ENCODE peak calls at places on chromosomes 11 and 22, in seven cellular contexts. T is RCC 7860, B is NCI-H1417, Z is H4, N is GM13977, K is activated T-cell treated with anti-CD3 and anti-CD28 coated beads for 1 hour, Y is myocyte. J is an unnamed sample.

GRCh38 chr22:28111501-28111900 is 192.4 kb upstream of the PITPNB start:
- DNase-seq in K (no peak), Z (no peak), Y (no peak), T (no peak), N (no peak), B (no peak), J (peak)

GRCh38 chr11:94504689-94505293 is 7.5 kb upstream of the C11orf97 start:
- DNase-seq in K (no peak), B (peak), Y (peak), N (peak), Z (peak), T (peak), J (peak)

GRCh38 chr22:23200896-23201295 is 20.6 kb downstream of the BCR start:
- DNase-seq in T (no peak), N (no peak), Y (no peak), Z (no peak), K (no peak), B (no peak), J (no peak)

GRCh38 chr22:28500005-28500404 is 179.6 kb downstream of the TTC28 start:
- DNase-seq in T (no peak), Y (no peak), B (no peak), N (no peak), Z (no peak), K (no peak), J (no peak)

GRCh38 chr11:17171342-17171741 is 36.4 kb downstream of the PIK3C2A start:
- DNase-seq in Z (no peak), T (peak), N (no peak), Y (no peak), B (no peak), K (no peak), J (peak)

GRCh38 chr11:12223771-12224536 is 113.6 kb downstream of the MICAL2 start:
- DNase-seq in N (no peak), K (no peak), B (no peak), T (no peak), Z (peak), Y (no peak), J (no peak)

GRCh38 chr22:31442768-31443489 is 43.5 kb downstream of the DRG1 start:
- DNase-seq in B (no peak), K (no peak), Y (no peak), T (no peak), N (no peak), Z (no peak), J (no peak)

GRCh38 chr11:646214-646613 is 9.1 kb downstream of the DRD4 start:
- DNase-seq in Y (no peak), N (no peak), B (no peak), T (no peak), K (no peak), Z (no peak), J (no peak)

GRCh38 chr11:1520209-1520986 is 33.8 kb upstream of the MOB2 start:
- DNase-seq in B (no peak), Z (no peak), Y (no peak), K (no peak), T (no peak), N (no peak), J (no peak)

GRCh38 chr22:30279389-30279788 is 9.9 kb downstream of the CASTOR1 start:
- DNase-seq in N (no peak), K (no peak), Y (peak), T (no peak), Z (peak), B (no peak), J (peak)

GRCh38 chr11:28105869-28106268 is 2.1 kb downstream of the KIF18A start:
- DNase-seq in B (no peak), Y (no peak), Z (no peak), K (no peak), T (no peak), N (no peak), J (no peak)

GRCh38 chr11:128843198-128843766 is 23.8 kb downstream of the KCNJ1 start:
- DNase-seq in Y (no peak), Z (no peak), N (no peak), T (no peak), B (no peak), K (no peak), J (no peak)

GRCh38 chr11:61645179-61645868 is 34.9 kb upstream of the DAGLA start:
- DNase-seq in N (no peak), T (no peak), Y (no peak), K (no peak), Z (no peak), B (peak), J (no peak)

J was measured in fibroblast of gingiva.